ENCODE peak calls at places on chromosome 18, in six cellular contexts. M is HFF-Myc, G is choroid plexus epithelial cell, Z is epithelial cell of esophagus, K is mesendoderm, T is endothelial cell of umbilical vein. S is an unnamed sample.
A peak's percentile ranks its signal among the peaks of the same experiment; 100 is the strongest.

GRCh38 chr18:59767732-59768131 is 70.5 kb upstream of the CCBE1 start:
- DNase-seq in M (no peak), G (peak; percentile 52), Z (peak; percentile 58), K (no peak), T (no peak), S (no peak)

GRCh38 chr18:35139517-35139916 is 98.3 kb downstream of the MAPRE2 start:
- DNase-seq in M (no peak), G (no peak), Z (no peak), K (no peak), T (no peak), S (no peak)

GRCh38 chr18:34957119-34957863 is 83.9 kb upstream of the MAPRE2 start:
- DNase-seq in M (no peak), G (peak; percentile 28), Z (no peak), K (peak; percentile 72), T (peak; percentile 25), S (no peak)

GRCh38 chr18:35982404-35983114 is 10.1 kb downstream of the RMP24 start:
- DNase-seq in M (peak; percentile 75), G (peak; percentile 28), Z (no peak), K (no peak), T (no peak), S (no peak)

GRCh38 chr18:34867520-34867919 is 157.4 kb downstream of the DTNA start:
- DNase-seq in M (no peak), G (no peak), Z (no peak), K (peak; percentile 65), T (peak; percentile 10), S (no peak)

GRCh38 chr18:40904295-40904694 is 1050.7 kb upstream of the PIK3C3 start:
- DNase-seq in M (no peak), G (no peak), Z (no peak), K (no peak), T (no peak), S (no peak)

GRCh38 chr18:53906681-53907080 is 317.8 kb downstream of the MBD2 start:
- DNase-seq in M (no peak), G (peak; percentile 41), Z (peak; percentile 20), K (no peak), T (no peak), S (peak; percentile 3)

GRCh38 chr18:76943542-76944339 is 121.4 kb downstream of the ZNF236 start:
- DNase-seq in M (no peak), G (peak; percentile 91), Z (peak; percentile 45), K (no peak), T (no peak), S (no peak)

GRCh38 chr18:57698571-57699276 is 77.1 kb upstream of the NARS1 start:
- DNase-seq in M (no peak), G (peak; percentile 82), Z (peak; percentile 71), K (peak; percentile 74), T (no peak), S (no peak)

GRCh38 chr18:62437520-62438329 is 85.1 kb upstream of the ZCCHC2 start:
- DNase-seq in M (no peak), G (no peak), Z (peak; percentile 85), K (no peak), T (peak; percentile 44), S (peak; percentile 72)

GRCh38 chr18:36066001-36066400 is 1.4 kb downstream of the RPRD1A start:
- DNase-seq in M (no peak), G (peak; percentile 24), Z (no peak), K (no peak), T (peak; percentile 64), S (no peak)

GRCh38 chr18:36828630-36829361 is at the start of the genes KIAA1328 and TPGS2:
- DNase-seq in M (no peak), G (peak; percentile 91), Z (peak; percentile 89), K (peak; percentile 93), T (peak; percentile 91), S (peak; percentile 88)

GRCh38 chr18:74248189-74248975 is 43.4 kb downstream of the CYB5A start:
- DNase-seq in M (no peak), G (no peak), Z (no peak), K (no peak), T (no peak), S (no peak)

GRCh38 chr18:77090546-77091200 is 41.9 kb downstream of the MBP start:
- DNase-seq in M (no peak), G (peak; percentile 70), Z (no peak), K (no peak), T (no peak), S (no peak)

GRCh38 chr18:21134895-21135294 is 23.3 kb upstream of the ROCK1 start:
- DNase-seq in M (no peak), G (peak; percentile 49), Z (peak; percentile 55), K (no peak), T (peak; percentile 50), S (no peak)

GRCh38 chr18:9594782-9595181 is 19.6 kb downstream of the PPP4R1 start:
- DNase-seq in M (no peak), G (peak; percentile 34), Z (peak; percentile 92), K (no peak), T (no peak), S (no peak)

GRCh38 chr18:58257461-58257860 is 213.4 kb downstream of the NEDD4L start:
- DNase-seq in M (no peak), G (peak; percentile 47), Z (no peak), K (no peak), T (no peak), S (peak; percentile 37)

GRCh38 chr18:63105636-63106316 is 213.8 kb downstream of the BCL2 start:
- DNase-seq in M (no peak), G (no peak), Z (no peak), K (no peak), T (no peak), S (no peak)

GRCh38 chr18:21167641-21168372 is 56.2 kb upstream of the ROCK1 start:
- DNase-seq in M (no peak), G (peak; percentile 8), Z (peak; percentile 44), K (peak; percentile 86), T (no peak), S (no peak)

GRCh38 chr18:62768172-62768943 is 53.0 kb downstream of the PHLPP1 start:
- DNase-seq in M (no peak), G (peak; percentile 44), Z (no peak), K (no peak), T (no peak), S (no peak)

GRCh38 chr18:61459896-61460295 is 126.7 kb downstream of the CDH20 start:
- DNase-seq in M (no peak), G (no peak), Z (no peak), K (no peak), T (no peak), S (no peak)

GRCh38 chr18:50287028-50287440 is 458 bp downstream of the CXXC1 start:
- DNase-seq in M (no peak), G (no peak), Z (no peak), K (no peak), T (no peak), S (no peak)

GRCh38 chr18:63137999-63138448 is 181.5 kb downstream of the BCL2 start:
- DNase-seq in M (no peak), G (no peak), Z (no peak), K (peak; percentile 11), T (peak; percentile 85), S (no peak)

GRCh38 chr18:29892960-29893558 is 1149.5 kb downstream of the DSC3 start:
- DNase-seq in M (no peak), G (peak; percentile 6), Z (peak; percentile 21), K (no peak), T (peak; percentile 19), S (no peak)

GRCh38 chr18:54277899-54278298 is 8.6 kb downstream of the POLI start:
- DNase-seq in M (no peak), G (no peak), Z (no peak), K (no peak), T (no peak), S (no peak)

GRCh38 chr18:6609882-6610281 is 119.6 kb upstream of the ARHGAP28 start:
- DNase-seq in M (no peak), G (no peak), Z (no peak), K (no peak), T (no peak), S (no peak)
- H3K4me3 ChIP-seq in M (no peak overlapping the region), G (no peak overlapping the region), Z (no peak overlapping the region), K (no peak overlapping the region), T (no peak overlapping the region), S (no peak overlapping the region)

GRCh38 chr18:55585050-55585449 is 2.9 kb downstream of the TCF4 start:
- DNase-seq in M (no peak), G (peak; percentile 7), Z (no peak), K (no peak), T (peak; percentile 21), S (no peak)

GRCh38 chr18:55588001-55588875 is at the start of gene TCF4:
- DNase-seq in M (peak; percentile 22), G (peak; percentile 58), Z (peak; percentile 64), K (peak; percentile 90), T (peak; percentile 66), S (peak; percentile 65)

GRCh38 chr18:55585586-55586521 is 2.1 kb downstream of the TCF4 start:
- DNase-seq in M (no peak), G (peak; percentile 33), Z (no peak), K (peak; percentile 60), T (peak; percentile 49), S (peak; percentile 13)

GRCh38 chr18:55587341-55588000 is 521 bp downstream of the TCF4 start:
- DNase-seq in M (peak; percentile 32), G (peak; percentile 48), Z (no peak), K (peak; percentile 66), T (peak; percentile 63), S (peak; percentile 9)

GRCh38 chr18:55586841-55587240 is 1.2 kb downstream of the TCF4 start:
- DNase-seq in M (no peak), G (peak; percentile 57), Z (no peak), K (peak; percentile 55), T (peak; percentile 53), S (no peak)
- H3K4me3 ChIP-seq in M (peak overlapping the region; percentile 56), G (peak overlapping the region; percentile 59), Z (peak overlapping the region; percentile 63), K (peak overlapping the region; percentile 77), T (peak overlapping the region; percentile 87), S (peak overlapping the region; percentile 58)

GRCh38 chr18:48932822-48933510 is 17.8 kb downstream of the SMAD7 start:
- DNase-seq in M (no peak), G (peak; percentile 55), Z (no peak), K (no peak), T (peak; percentile 29), S (no peak)

GRCh38 chr18:48934400-48934707 is 16.4 kb downstream of the SMAD7 start:
- DNase-seq in M (no peak), G (no peak), Z (no peak), K (no peak), T (no peak), S (no peak)

GRCh38 chr18:48934708-48935432 is 15.9 kb downstream of the SMAD7 start:
- DNase-seq in M (no peak), G (peak; percentile 54), Z (no peak), K (no peak), T (peak; percentile 49), S (no peak)

GRCh38 chr18:48933578-48934399 is 17.0 kb downstream of the SMAD7 start:
- DNase-seq in M (no peak), G (no peak), Z (no peak), K (no peak), T (peak; percentile 63), S (no peak)

GRCh38 chr18:48935433-48935774 is 15.4 kb downstream of the SMAD7 start:
- DNase-seq in M (no peak), G (no peak), Z (no peak), K (no peak), T (no peak), S (no peak)
- H3K4me3 ChIP-seq in M (no peak overlapping the region), G (no peak overlapping the region), Z (no peak overlapping the region), K (no peak overlapping the region), T (no peak overlapping the region), S (no peak overlapping the region)

DNA sequence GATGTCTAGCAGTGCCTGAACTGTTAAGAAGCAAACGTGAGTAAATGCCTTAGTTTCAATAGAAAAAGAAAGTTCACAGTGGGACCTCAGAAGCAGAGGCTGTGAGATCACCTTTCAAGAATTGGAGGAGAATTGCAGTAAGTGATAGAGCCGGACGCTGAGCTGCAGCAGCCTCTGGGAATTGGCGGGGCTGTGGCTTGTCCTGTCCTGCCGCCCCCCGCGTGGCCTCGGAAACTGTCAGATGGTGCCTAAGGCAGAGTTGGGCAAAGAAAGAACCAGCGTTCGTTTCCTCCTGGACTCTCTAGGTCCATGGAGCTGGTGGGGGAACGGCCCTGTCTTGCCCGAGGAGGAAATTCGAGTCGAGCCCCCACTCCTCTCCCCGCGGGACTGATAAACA is 567 bp upstream of the EMILIN2 start:
- DNase-seq in M (no peak), G (peak; percentile 71), Z (no peak), K (peak; percentile 90), T (peak; percentile 16), S (no peak)
- H3K4me3 ChIP-seq in M (peak overlapping the region; percentile 53), G (peak overlapping the region; percentile 66), Z (peak overlapping the region; percentile 9), K (peak overlapping the region; percentile 68), T (peak overlapping the region; percentile 22), S (peak overlapping the region; percentile 36)

S was measured in MG63.